ENCODE peak calls at places on chromosomes 5 and 9, in five cellular contexts. J is uterus, F is lower lobe of right lung, S is K562, W is H1. N is an unnamed sample.
A peak's percentile ranks its signal among the peaks of the same experiment; 100 is the strongest.

GRCh38 chr5:163505049-163505474 is 357 bp upstream of the MAT2B start:
- DNase-seq in J (no peak), F (no peak), S (peak; percentile 36), W (no peak), N (no peak)

GRCh38 chr9:126722922-126723806 is 81.7 kb upstream of the ZBTB43 start:
- DNase-seq in J (peak; percentile 44), F (peak; percentile 68), S (peak; percentile 84), W (peak; percentile 60), N (peak; percentile 40)

GRCh38 chr9:91098203-91098602 is 263.5 kb downstream of the AUH start:
- DNase-seq in J (no peak), F (no peak), S (no peak), W (no peak), N (no peak)

GRCh38 chr5:89265511-89266169 is 382.7 kb upstream of the MEF2C start:
- DNase-seq in J (no peak), F (no peak), S (no peak), W (no peak), N (no peak)

GRCh38 chr5:160166069-160166972 is 47.1 kb upstream of the PWWP2A start:
- DNase-seq in J (no peak), F (no peak), S (no peak), W (no peak), N (no peak)

GRCh38 chr5:52788505-52788821 is 747 bp downstream of the ITGA1 start:
- DNase-seq in J (no peak), F (no peak), S (no peak), W (no peak), N (no peak)

GRCh38 chr9:3768286-3768685 is 242.5 kb upstream of the RFX3 start:
- DNase-seq in J (no peak), F (no peak), S (no peak), W (no peak), N (no peak)

GRCh38 chr5:145925803-145926202 is 10.6 kb upstream of the SH3RF2 start:
- DNase-seq in J (no peak), F (no peak), S (no peak), W (no peak), N (no peak)

GRCh38 chr5:176837707-176838115 is 27.4 kb downstream of the UNC5A start:
- DNase-seq in J (peak; percentile 78), F (peak; percentile 89), S (peak; percentile 87), W (peak; percentile 95), N (peak; percentile 42)

GRCh38 chr9:91946825-91947224 is 3.2 kb downstream of the ROR2 start:
- DNase-seq in J (no peak), F (no peak), S (no peak), W (no peak), N (no peak)

GRCh38 chr5:6616632-6617031 is 16.2 kb downstream of the NSUN2 start:
- DNase-seq in J (no peak), F (no peak), S (no peak), W (no peak), N (no peak)

GRCh38 chr9:108040783-108041182 is 551.2 kb upstream of the KLF4 start:
- DNase-seq in J (no peak), F (no peak), S (peak; percentile 20), W (no peak), N (no peak)

GRCh38 chr5:21070871-21071270 is 1082.9 kb upstream of the CDH18 start:
- DNase-seq in J (no peak), F (no peak), S (no peak), W (no peak), N (no peak)

GRCh38 chr5:9544056-9544455 is 1.8 kb downstream of the SEMA5A start:
- DNase-seq in J (no peak), F (no peak), S (no peak), W (no peak), N (no peak)

GRCh38 chr5:176788931-176789872 is 21.2 kb upstream of the UNC5A start:
- DNase-seq in J (no peak), F (no peak), S (no peak), W (no peak), N (no peak)

GRCh38 chr5:79924936-79925893 is 65.8 kb downstream of the MTX3 start:
- DNase-seq in J (no peak), F (no peak), S (no peak), W (no peak), N (no peak)

GRCh38 chr5:122458278-122458872 is 146.3 kb downstream of the SNCAIP start:
- DNase-seq in J (no peak), F (no peak), S (peak; percentile 19), W (no peak), N (no peak)

GRCh38 chr9:134863306-134863902 is 17.2 kb upstream of the FCN2 start:
- DNase-seq in J (no peak), F (no peak), S (no peak), W (no peak), N (no peak)

GRCh38 chr5:157076558-157076957 is 17.6 kb upstream of the HAVCR1 start:
- DNase-seq in J (no peak), F (no peak), S (no peak), W (no peak), N (no peak)

GRCh38 chr5:69129413-69129812 is 35.6 kb downstream of the SLC30A5 start:
- DNase-seq in J (no peak), F (no peak), S (no peak), W (no peak), N (no peak)

GRCh38 chr5:169938439-169938838 is 41.9 kb downstream of the INSYN2B start:
- DNase-seq in J (no peak), F (no peak), S (no peak), W (no peak), N (no peak)

GRCh38 chr9:79581794-79582193 is 10.0 kb downstream of the TLE4 start:
- DNase-seq in J (no peak), F (no peak), S (no peak), W (no peak), N (peak; percentile 53)

GRCh38 chr5:113378960-113379541 is 55.7 kb downstream of the TSSK1B start:
- DNase-seq in J (peak; percentile 18), F (no peak), S (peak; percentile 54), W (peak; percentile 76), N (peak; percentile 31)

GRCh38 chr5:179912951-179913350 is 5.3 kb upstream of the TBC1D9B start:
- DNase-seq in J (no peak), F (no peak), S (no peak), W (no peak), N (no peak)

GRCh38 chr9:95017661-95018060 is 291.2 kb downstream of the AOPEP start:
- DNase-seq in J (no peak), F (no peak), S (no peak), W (no peak), N (no peak)

GRCh38 chr5:157485340-157485739 is 25.3 kb downstream of the NIPAL4 start:
- DNase-seq in J (no peak), F (no peak), S (no peak), W (no peak), N (no peak)

GRCh38 chr5:69217154-69217731 is 17.4 kb upstream of the CDK7 start:
- DNase-seq in J (no peak), F (no peak), S (peak; percentile 98), W (no peak), N (peak; percentile 94)

GRCh38 chr5:75048457-75048953 is 3.9 kb downstream of the GCNT4 start:
- DNase-seq in J (no peak), F (no peak), S (no peak), W (no peak), N (no peak)

GRCh38 chr5:85646036-85646435 is 971.7 kb upstream of the COX7C start:
- DNase-seq in J (no peak), F (no peak), S (no peak), W (no peak), N (no peak)

GRCh38 chr9:132147839-132148238 is 14.0 kb upstream of the NTNG2 start:
- DNase-seq in J (no peak), F (no peak), S (no peak), W (no peak), N (no peak)

GRCh38 chr9:72274916-72275315 is 90.1 kb downstream of the ZFAND5 start:
- DNase-seq in J (no peak), F (no peak), S (no peak), W (no peak), N (no peak)

GRCh38 chr5:119751734-119752094 is 122.4 kb downstream of the FAM170A start:
- DNase-seq in J (no peak), F (no peak), S (no peak), W (no peak), N (no peak)

GRCh38 chr9:110126457-110126856 is 81.5 kb downstream of the C9orf152 start:
- DNase-seq in J (no peak), F (no peak), S (no peak), W (no peak), N (no peak)

GRCh38 chr9:117723986-117724654 is 19.9 kb downstream of the TLR4 start:
- DNase-seq in J (no peak), F (peak; percentile 40), S (no peak), W (no peak), N (no peak)
- H3K4me3 ChIP-seq in J (no peak overlapping the region), F (no peak overlapping the region), S (no peak overlapping the region), W (no peak overlapping the region), N (no peak overlapping the region)

GRCh38 chr5:34486160-34486765 is 169.9 kb upstream of the RAI14 start:
- DNase-seq in J (peak; percentile 86), F (peak; percentile 87), S (peak; percentile 73), W (peak; percentile 90), N (peak; percentile 62)
- TF ChIP-seq CTCF in J (peak; percentile 83), F (peak; percentile 82), S (peak; percentile 83), W (peak; percentile 84), N (peak; percentile 82)

GRCh38 chr5:138755084-138755748 is 2.0 kb downstream of the CTNNA1 start:
- DNase-seq in J (no peak), F (no peak), S (no peak), W (no peak), N (no peak)
- H3K4me1 ChIP-seq in J (peaks cover 5% of the 10 kb centered on the region), F (peaks cover 36% of the 10 kb centered on the region), S (peaks cover 14% of the 10 kb centered on the region), W (peaks cover 11% of the 10 kb centered on the region), N (peaks cover 14% of the 10 kb centered on the region)

GRCh38 chr9:128100581-128100980 is 26.9 kb downstream of the PTGES2 start:
- DNase-seq in J (no peak), F (peak; percentile 38), S (no peak), W (no peak), N (no peak)

GRCh38 chr9:128101231-128101641 is 26.3 kb downstream of the PTGES2 start:
- DNase-seq in J (peak; percentile 23), F (peak; percentile 31), S (no peak), W (no peak), N (no peak)

GRCh38 chr9:128101690-128102089 is 25.8 kb downstream of the PTGES2 start:
- DNase-seq in J (no peak), F (peak; percentile 46), S (no peak), W (no peak), N (no peak)

GRCh38 chr9:128098936-128099931 is 28.3 kb downstream of the PTGES2 start:
- DNase-seq in J (no peak), F (no peak), S (peak; percentile 38), W (no peak), N (no peak)

GRCh38 chr9:128099932-128100491 is 27.5 kb downstream of the PTGES2 start:
- DNase-seq in J (no peak), F (peak; percentile 68), S (peak; percentile 43), W (no peak), N (no peak)
- H3K4me3 ChIP-seq in J (peak overlapping the region; percentile 45), F (peak overlapping the region; percentile 61), S (peak overlapping the region; percentile 49), W (peak overlapping the region; percentile 68), N (no peak overlapping the region)

DNA sequence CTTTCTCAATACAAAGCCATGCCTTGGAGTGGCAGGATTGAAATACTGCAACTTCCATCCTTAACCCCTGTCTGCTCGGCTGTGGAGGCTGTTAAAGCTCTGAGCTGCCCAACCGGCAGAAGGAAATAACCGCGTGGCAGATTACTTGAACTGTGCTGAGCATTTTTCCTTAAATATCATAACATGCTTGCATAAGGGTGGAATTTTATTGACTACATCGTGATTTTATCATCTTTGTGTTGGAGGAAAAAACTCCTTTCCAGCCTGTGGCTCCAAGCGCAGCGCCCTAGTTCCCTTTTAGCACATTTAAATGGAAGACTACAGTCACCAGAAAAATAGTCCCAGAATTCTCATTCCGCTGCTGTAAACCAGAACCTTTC is 1.6 kb downstream of the SHC3 start:
- DNase-seq in J (no peak), F (no peak), S (no peak), W (no peak), N (no peak)
- TF ChIP-seq CTCF in J (no peak), F (no peak), S (no peak), W (no peak), N (no peak)

N was measured in CD8-positive, alpha-beta T cell.